ENCODE peak calls at places on chromosome 3, in four cellular contexts. One of them, this sample, is unnamed.

GRCh38 chr3:117611242-117611641 is 901.7 kb downstream of the TUSC7 start:
- DNase-seq in RPMI8226: no peak
- DNase-seq in fibroblast of lung: no peak
- DNase-seq in mucosa of descending colon: no peak
- DNase-seq in this sample: no peak

GRCh38 chr3:126555795-126556636 is 2.7 kb downstream of the C3orf22 start:
- DNase-seq in RPMI8226: no peak
- DNase-seq in fibroblast of lung: no peak
- DNase-seq in mucosa of descending colon: no peak
- DNase-seq in this sample: no peak

GRCh38 chr3:14412831-14413380 is 10.5 kb downstream of the SLC6A6 start:
- DNase-seq in RPMI8226: no peak
- DNase-seq in fibroblast of lung: no peak
- DNase-seq in mucosa of descending colon: no peak
- DNase-seq in this sample: no peak

GRCh38 chr3:195031574-195032003 is 239.4 kb downstream of the XXYLT1 start:
- DNase-seq in RPMI8226: no peak
- DNase-seq in fibroblast of lung: no peak
- DNase-seq in mucosa of descending colon: no peak
- DNase-seq in this sample: no peak

GRCh38 chr3:124883191-124883747 is 3.9 kb downstream of the ITGB5 start:
- DNase-seq in RPMI8226: no peak
- DNase-seq in fibroblast of lung: no peak
- DNase-seq in mucosa of descending colon: no peak
- DNase-seq in this sample: no peak

GRCh38 chr3:116930786-116931185 is 221.2 kb downstream of the TUSC7 start:
- DNase-seq in RPMI8226: no peak
- DNase-seq in fibroblast of lung: peak
- DNase-seq in mucosa of descending colon: no peak
- DNase-seq in this sample: no peak

GRCh38 chr3:60246361-60246760 is 1004.9 kb downstream of the FHIT start:
- DNase-seq in RPMI8226: no peak
- DNase-seq in fibroblast of lung: no peak
- DNase-seq in mucosa of descending colon: no peak
- DNase-seq in this sample: no peak

GRCh38 chr3:64756587-64756986 is 68.8 kb upstream of the ADAMTS9 start:
- DNase-seq in RPMI8226: no peak
- DNase-seq in fibroblast of lung: no peak
- DNase-seq in mucosa of descending colon: no peak
- DNase-seq in this sample: no peak

GRCh38 chr3:72080101-72080500 is 295.2 kb upstream of the PROK2 start:
- DNase-seq in RPMI8226: no peak
- DNase-seq in fibroblast of lung: no peak
- DNase-seq in mucosa of descending colon: no peak
- DNase-seq in this sample: no peak

GRCh38 chr3:184551103-184551502 is 10.5 kb upstream of the EPHB3 start:
- DNase-seq in RPMI8226: no peak
- DNase-seq in fibroblast of lung: no peak
- DNase-seq in mucosa of descending colon: no peak
- DNase-seq in this sample: no peak

This sample was measured in fibroblast of the conjunctiva.